ENCODE peak calls at places on chromosome 2, in six cellular contexts. Y, P, V, G, X and T are unnamed samples.

GRCh38 chr2:192146069-192147006 is 48.4 kb downstream of the TMEFF2 start:
- DNase-seq in Y (no peak), P (no peak), V (no peak), G (no peak), X (peak), T (peak)

GRCh38 chr2:104969564-104969963 is 68.3 kb upstream of the MRPS9 start:
- DNase-seq in Y (no peak), P (no peak), V (no peak), G (peak), X (no peak), T (no peak)

GRCh38 chr2:18790465-18791171 is 201.2 kb upstream of the NT5C1B start:
- DNase-seq in Y (no peak), P (no peak), V (no peak), G (peak), X (no peak), T (no peak)

GRCh38 chr2:170022692-170023091 is 155.3 kb upstream of the MYO3B start:
- DNase-seq in Y (no peak), P (no peak), V (no peak), G (peak), X (peak), T (peak)

GRCh38 chr2:18910843-18911242 is 321.5 kb upstream of the NT5C1B start:
- DNase-seq in Y (no peak), P (no peak), V (no peak), G (no peak), X (peak), T (peak)

GRCh38 chr2:202452744-202453143 is 76.6 kb downstream of the BMPR2 start:
- DNase-seq in Y (no peak), P (no peak), V (no peak), G (no peak), X (no peak), T (no peak)

GRCh38 chr2:219919506-219919905 is 292.1 kb downstream of the SLC4A3 start:
- DNase-seq in Y (no peak), P (no peak), V (no peak), G (no peak), X (no peak), T (no peak)

GRCh38 chr2:98915751-98916358 is 20.2 kb downstream of the CRACDL start:
- DNase-seq in Y (no peak), P (no peak), V (no peak), G (no peak), X (peak), T (no peak)

GRCh38 chr2:189548686-189549439 is 31.7 kb downstream of the SLC40A1 start:
- DNase-seq in Y (no peak), P (no peak), V (no peak), G (no peak), X (peak), T (peak)

GRCh38 chr2:30707304-30707903 is 99.8 kb downstream of the CAPN13 start:
- DNase-seq in Y (no peak), P (no peak), V (no peak), G (no peak), X (no peak), T (no peak)

GRCh38 chr2:122634261-122634660 is 878.8 kb downstream of the TSN start:
- DNase-seq in Y (no peak), P (no peak), V (no peak), G (no peak), X (peak), T (peak)

GRCh38 chr2:147845608-147846002 is 776 bp downstream of the ACVR2A start:
- DNase-seq in Y (no peak), P (no peak), V (no peak), G (peak), X (peak), T (no peak)

GRCh38 chr2:168490916-168491605 is 35.0 kb downstream of the CERS6 start:
- DNase-seq in Y (no peak), P (no peak), V (peak), G (no peak), X (no peak), T (no peak)

GRCh38 chr2:236366406-236366805 is 102.2 kb upstream of the ASB18 start:
- DNase-seq in Y (no peak), P (no peak), V (no peak), G (no peak), X (no peak), T (no peak)

GRCh38 chr2:32671885-32672519 is 44.2 kb downstream of the TTC27 start:
- DNase-seq in Y (no peak), P (no peak), V (no peak), G (no peak), X (no peak), T (no peak)

GRCh38 chr2:230296917-230297316 is 30.1 kb upstream of the SP140L start:
- DNase-seq in Y (no peak), P (no peak), V (no peak), G (no peak), X (no peak), T (no peak)

GRCh38 chr2:216637472-216637871 is 4.3 kb downstream of the IGFBP2 start:
- DNase-seq in Y (no peak), P (no peak), V (no peak), G (peak), X (no peak), T (no peak)

GRCh38 chr2:140506606-140507005 is 1624.2 kb downstream of the LRP1B start:
- DNase-seq in Y (no peak), P (no peak), V (no peak), G (no peak), X (peak), T (peak)

GRCh38 chr2:10911291-10912075 is at the start of gene KCNF1:
- DNase-seq in Y (no peak), P (no peak), V (no peak), G (peak), X (peak), T (peak)

GRCh38 chr2:196601430-196602306 is 37.8 kb upstream of the CCDC150 start:
- DNase-seq in Y (no peak), P (peak), V (no peak), G (peak), X (peak), T (peak)

GRCh38 chr2:217510790-217511291 is 492.0 kb downstream of the TNS1 start:
- DNase-seq in Y (peak), P (peak), V (peak), G (peak), X (peak), T (peak)

GRCh38 chr2:137969418-137969765 is 5.1 kb downstream of the HNMT start:
- DNase-seq in Y (no peak), P (no peak), V (no peak), G (peak), X (peak), T (peak)

GRCh38 chr2:159030674-159031380 is 62.4 kb downstream of the TANC1 start:
- DNase-seq in Y (no peak), P (peak), V (no peak), G (peak), X (peak), T (peak)

GRCh38 chr2:2253139-2254016 is 77.7 kb downstream of the MYT1L start:
- DNase-seq in Y (no peak), P (no peak), V (no peak), G (no peak), X (no peak), T (no peak)

GRCh38 chr2:147173186-147173575 is 671.6 kb upstream of the ACVR2A start:
- DNase-seq in Y (no peak), P (no peak), V (no peak), G (no peak), X (no peak), T (peak)

GRCh38 chr2:207042841-207043240 is 103.5 kb downstream of the CPO start:
- DNase-seq in Y (no peak), P (no peak), V (no peak), G (peak), X (no peak), T (no peak)

GRCh38 chr2:73175663-73176204 is 26.6 kb upstream of the NOTO start:
- DNase-seq in Y (peak), P (peak), V (peak), G (peak), X (peak), T (peak)

GRCh38 chr2:67729474-67729873 is 332.3 kb downstream of the ETAA1 start:
- DNase-seq in Y (no peak), P (no peak), V (no peak), G (no peak), X (no peak), T (no peak)

GRCh38 chr2:72010647-72011355 is 136.9 kb downstream of the CYP26B1 start:
- DNase-seq in Y (no peak), P (no peak), V (no peak), G (no peak), X (no peak), T (no peak)

GRCh38 chr2:167626301-167626700 is 621.1 kb downstream of the STK39 start:
- DNase-seq in Y (no peak), P (no peak), V (no peak), G (no peak), X (no peak), T (peak)

GRCh38 chr2:232798156-232798555 is 21.8 kb upstream of the KCNJ13 start:
- DNase-seq in Y (no peak), P (no peak), V (no peak), G (no peak), X (no peak), T (no peak)

GRCh38 chr2:24461685-24462084 is 29.4 kb upstream of the NCOA1 start:
- DNase-seq in Y (no peak), P (no peak), V (no peak), G (no peak), X (no peak), T (no peak)

GRCh38 chr2:169839954-169840746 is 12.9 kb downstream of the UBR3 start:
- DNase-seq in Y (no peak), P (no peak), V (no peak), G (no peak), X (peak), T (peak)

GRCh38 chr2:58539973-58540372 is 298.8 kb upstream of the FANCL start:
- DNase-seq in Y (no peak), P (no peak), V (no peak), G (peak), X (no peak), T (peak)

GRCh38 chr2:198102841-198103240 is 298.4 kb downstream of the PLCL1 start:
- DNase-seq in Y (no peak), P (no peak), V (no peak), G (no peak), X (no peak), T (no peak)

GRCh38 chr2:28047698-28048097 is 157.2 kb downstream of the BABAM2 start:
- DNase-seq in Y (no peak), P (no peak), V (no peak), G (no peak), X (peak), T (peak)

GRCh38 chr2:96140941-96141623 is 2.8 kb upstream of the ASTL start:
- DNase-seq in Y (peak), P (no peak), V (no peak), G (no peak), X (no peak), T (no peak)

GRCh38 chr2:55883339-55883738 is 40.2 kb downstream of the EFEMP1 start:
- DNase-seq in Y (no peak), P (peak), V (no peak), G (no peak), X (peak), T (peak)